ENCODE peak calls at places on chromosome 10, in eight cellular contexts. T, L, V, S, Q, E, D and X are unnamed samples.

GRCh38 chr10:95168694-95169093 is 25.3 kb upstream of the ACSM6 start:
- DNase-seq in T (no peak), L (no peak), V (no peak), S (no peak), Q (no peak), E (no peak), D (no peak), X (no peak)

GRCh38 chr10:3866347-3866746 is 81.3 kb upstream of the KLF6 start:
- DNase-seq in T (no peak), L (no peak), V (no peak), S (no peak), Q (no peak), E (no peak), D (no peak), X (no peak)

GRCh38 chr10:63722537-63722936 is 201.3 kb downstream of the REEP3 start:
- DNase-seq in T (no peak), L (no peak), V (peak), S (peak), Q (no peak), E (peak), D (no peak), X (no peak)

GRCh38 chr10:75034131-75034512 is 77.3 kb upstream of the SAMD8 start:
- DNase-seq in T (no peak), L (no peak), V (no peak), S (no peak), Q (no peak), E (no peak), D (no peak), X (no peak)

GRCh38 chr10:124008187-124008970 is 85.0 kb downstream of the CHST15 start:
- DNase-seq in T (peak), L (no peak), V (no peak), S (no peak), Q (no peak), E (no peak), D (no peak), X (no peak)

GRCh38 chr10:79184141-79184625 is 115.4 kb downstream of the ZMIZ1 start:
- DNase-seq in T (no peak), L (peak), V (no peak), S (no peak), Q (no peak), E (no peak), D (no peak), X (no peak)

GRCh38 chr10:77111611-77112550 is 525.7 kb downstream of the KCNMA1 start:
- DNase-seq in T (no peak), L (peak), V (no peak), S (peak), Q (peak), E (no peak), D (peak), X (peak)

GRCh38 chr10:7960108-7960507 is 94.4 kb upstream of the GATA3 start:
- DNase-seq in T (no peak), L (no peak), V (no peak), S (no peak), Q (no peak), E (no peak), D (no peak), X (no peak)

GRCh38 chr10:13219685-13220670 is 14.2 kb downstream of the UCMA start:
- DNase-seq in T (no peak), L (peak), V (no peak), S (peak), Q (no peak), E (no peak), D (peak), X (no peak)

GRCh38 chr10:131617113-131617877 is 283.5 kb upstream of the PPP2R2D start:
- DNase-seq in T (no peak), L (no peak), V (no peak), S (no peak), Q (no peak), E (no peak), D (no peak), X (no peak)

DNA sequence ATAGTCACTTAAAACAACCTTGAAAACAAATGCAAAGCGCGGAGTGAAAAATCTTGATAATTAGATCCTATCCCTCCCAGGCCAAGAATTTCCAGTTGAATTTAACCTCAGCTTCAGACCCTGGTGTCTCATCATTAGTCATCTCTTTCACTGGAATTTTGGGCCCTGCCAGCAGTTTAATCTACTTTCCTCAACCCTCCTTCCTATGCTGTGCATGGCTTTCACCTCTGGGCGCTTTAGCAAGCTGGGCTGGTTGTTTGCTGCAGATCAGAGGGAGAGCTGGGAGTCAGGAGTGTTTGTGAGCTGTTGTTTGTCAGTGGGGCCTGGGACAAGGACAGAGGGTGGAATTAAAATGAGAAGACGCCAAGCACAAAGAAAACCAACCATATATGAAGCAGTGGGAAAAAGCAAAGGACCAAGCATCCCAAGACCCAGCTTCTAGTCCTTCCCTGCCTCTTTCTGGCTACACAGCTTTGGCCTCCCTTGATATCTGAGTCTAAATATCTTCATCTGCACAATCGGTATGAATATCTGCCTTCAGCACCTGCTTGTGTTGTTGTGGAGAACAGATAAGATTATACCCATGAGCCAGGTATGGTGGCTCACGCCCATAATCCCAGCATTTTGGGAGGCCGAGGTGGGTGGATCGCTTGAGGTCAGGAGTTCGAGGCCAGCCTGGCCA is 13.5 kb downstream of the MYOF start:
- DNase-seq in T (no peak), L (peak), V (no peak), S (no peak), Q (no peak), E (no peak), D (no peak), X (no peak)
- TF ChIP-seq CTCF in T (no peak), L (no peak), V (no peak), S (no peak), Q (no peak), E (no peak), D (no peak), X (no peak)

GRCh38 chr10:60877777-60878120 is 66.2 kb downstream of the RHOBTB1 start:
- DNase-seq in T (no peak), L (no peak), V (no peak), S (no peak), Q (no peak), E (no peak), D (no peak), X (no peak)

GRCh38 chr10:60877066-60877776 is 66.8 kb downstream of the RHOBTB1 start:
- DNase-seq in T (no peak), L (no peak), V (no peak), S (no peak), Q (no peak), E (no peak), D (no peak), X (no peak)

GRCh38 chr10:60878224-60878623 is 65.8 kb downstream of the RHOBTB1 start:
- DNase-seq in T (no peak), L (no peak), V (no peak), S (no peak), Q (no peak), E (no peak), D (no peak), X (no peak)

DNA sequence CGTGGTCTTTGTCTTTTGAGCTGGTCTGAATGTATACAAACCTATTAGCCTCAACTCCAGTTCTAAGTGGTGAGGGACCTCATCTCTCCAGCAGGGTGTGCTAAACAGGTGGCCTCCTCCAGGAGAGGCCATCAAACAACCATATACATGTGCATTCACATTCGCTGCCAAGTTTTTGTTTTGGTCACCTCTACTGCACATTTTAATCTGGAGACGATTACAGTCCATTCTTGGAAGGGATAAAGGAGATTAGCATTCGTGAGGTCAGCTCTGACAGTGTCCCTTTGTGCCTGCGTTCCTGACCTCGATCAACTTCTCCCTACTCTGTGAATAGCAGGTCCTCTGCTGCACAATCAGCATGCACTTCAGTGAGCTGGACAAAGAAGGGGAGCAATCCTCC is 60.8 kb downstream of the RHOBTB1 start:
- DNase-seq in T (no peak), L (peak), V (no peak), S (peak), Q (peak), E (peak), D (peak), X (no peak)
- TF ChIP-seq CTCF in T (no peak), L (peak), V (no peak), S (peak), Q (no peak), E (peak), D (peak), X (peak)

GRCh38 chr10:16919076-16919972 is 102.1 kb upstream of the RSU1 start:
- DNase-seq in T (no peak), L (no peak), V (no peak), S (no peak), Q (no peak), E (no peak), D (no peak), X (no peak)
- TF ChIP-seq CTCF in T (no peak), L (no peak), V (no peak), S (no peak), Q (no peak), E (no peak), D (no peak), X (no peak)

DNA sequence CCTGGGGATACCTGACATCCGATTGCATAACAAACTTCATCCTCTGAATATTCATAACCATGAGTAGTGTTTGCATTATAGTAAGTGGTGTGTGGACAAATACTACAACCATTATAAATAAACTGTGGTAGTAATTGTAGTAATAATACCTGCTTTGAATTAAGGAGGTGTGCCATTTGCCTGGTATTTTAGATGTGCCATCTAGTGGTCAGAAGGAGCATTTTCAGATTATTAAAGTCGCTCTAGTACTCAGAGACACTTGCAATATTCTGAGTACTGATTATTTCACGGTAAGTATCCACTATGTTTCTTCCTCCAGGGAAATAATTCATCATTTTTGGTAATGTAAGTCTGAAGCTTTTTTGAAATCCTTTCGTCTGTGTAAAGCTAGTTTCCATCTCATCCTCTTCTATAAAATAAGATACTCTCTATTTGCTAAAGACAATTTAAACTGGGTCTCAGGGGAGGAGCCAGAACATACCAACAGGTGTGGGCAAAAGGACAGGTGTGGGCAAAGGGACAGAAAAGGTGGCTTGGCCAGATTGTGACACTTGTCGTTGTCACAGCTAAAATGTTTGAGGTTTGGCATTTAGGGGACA is 115.3 kb upstream of the WDR11 start:
- DNase-seq in T (no peak), L (peak), V (no peak), S (no peak), Q (no peak), E (no peak), D (no peak), X (no peak)
- TF ChIP-seq CTCF in T (peak), L (peak), V (peak), S (peak), Q (peak), E (peak), D (peak), X (peak)

GRCh38 chr10:5666324-5667220 is at the start of gene ASB13:
- DNase-seq in T (peak), L (peak), V (no peak), S (peak), Q (peak), E (peak), D (peak), X (peak)
- TF ChIP-seq CTCF in T (no peak), L (no peak), V (no peak), S (no peak), Q (no peak), E (no peak), D (no peak), X (no peak)

DNA sequence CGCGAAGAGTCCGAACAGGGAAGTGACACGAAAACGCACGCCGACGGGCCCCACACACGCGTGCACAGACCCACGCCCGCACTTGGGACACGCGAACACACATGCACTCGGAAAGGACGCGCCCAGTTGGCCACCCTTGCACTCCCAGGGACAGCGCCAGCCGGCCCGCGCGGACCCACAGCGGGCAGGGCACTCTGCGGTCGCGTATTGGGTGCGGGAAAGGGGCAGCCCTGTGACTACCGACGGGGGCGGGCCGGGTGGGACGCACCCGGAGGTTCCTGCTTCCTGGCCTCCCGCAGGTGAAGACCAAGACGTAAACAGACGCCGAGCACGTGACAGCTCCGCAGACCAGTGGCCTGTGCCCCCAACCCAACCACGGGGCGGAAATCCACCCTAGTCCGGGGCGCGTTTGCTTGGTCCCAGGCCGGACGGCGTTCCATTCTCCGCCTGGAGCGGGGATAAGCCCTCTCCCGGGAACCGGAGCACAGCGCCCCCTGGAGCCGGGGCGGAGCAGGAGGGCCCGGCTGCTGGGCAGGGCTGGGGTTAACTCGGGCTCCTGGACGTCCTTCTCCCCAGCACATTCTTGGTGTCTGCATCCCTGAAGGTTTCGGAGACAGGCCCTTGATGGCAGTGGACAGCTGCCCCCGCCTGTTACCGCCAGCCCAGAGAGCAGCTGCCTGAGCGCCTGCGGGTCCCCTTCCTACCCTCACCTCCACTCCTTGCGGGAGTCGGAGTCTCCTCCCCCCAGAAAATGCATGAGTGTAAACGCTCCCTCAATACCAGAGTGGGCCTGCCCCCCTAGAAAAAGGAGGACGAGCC is 2.0 kb upstream of the LZTS2 start:
- DNase-seq in T (peak), L (peak), V (no peak), S (peak), Q (peak), E (peak), D (peak), X (peak)
- TF ChIP-seq CTCF in T (peak), L (peak), V (peak), S (peak), Q (peak), E (peak), D (peak), X (peak)

GRCh38 chr10:89393898-89394297 is 1.5 kb downstream of the IFIT1 start:
- DNase-seq in T (no peak), L (no peak), V (no peak), S (no peak), Q (no peak), E (no peak), D (no peak), X (no peak)
- TF ChIP-seq CTCF in T (no peak), L (no peak), V (no peak), S (no peak), Q (no peak), E (no peak), D (no peak), X (no peak)